ENCODE peak calls at places on chromosomes 2 and 18, in five cellular contexts. One of them, this sample, is unnamed.

GRCh38 chr18:7945882-7946281 is 378.8 kb downstream of the PTPRM start:
- DNase-seq in LoVo: peak; percentile 10
- DNase-seq in PC-9: peak; percentile 86
- DNase-seq in T follicular helper cell: no peak
- DNase-seq in choroid plexus epithelial cell: peak; percentile 96
- DNase-seq in this sample: peak; percentile 78

GRCh38 chr2:116696223-116696622 is 1118.3 kb upstream of the DDX18 start:
- DNase-seq in LoVo: no peak
- DNase-seq in PC-9: no peak
- DNase-seq in T follicular helper cell: no peak
- DNase-seq in choroid plexus epithelial cell: no peak
- DNase-seq in this sample: no peak

GRCh38 chr2:205685314-205686230 is 3.3 kb downstream of the NRP2 start:
- DNase-seq in LoVo: peak; percentile 76
- DNase-seq in PC-9: peak; percentile 63
- DNase-seq in T follicular helper cell: no peak
- DNase-seq in choroid plexus epithelial cell: peak; percentile 63
- DNase-seq in this sample: no peak

GRCh38 chr2:224086226-224086911 is 47.3 kb upstream of the SERPINE2 start:
- DNase-seq in LoVo: peak; percentile 87
- DNase-seq in PC-9: peak; percentile 99
- DNase-seq in T follicular helper cell: no peak
- DNase-seq in choroid plexus epithelial cell: peak; percentile 89
- DNase-seq in this sample: no peak

GRCh38 chr2:149744845-149745244 is 157.3 kb upstream of the MMADHC start:
- DNase-seq in LoVo: no peak
- DNase-seq in PC-9: no peak
- DNase-seq in T follicular helper cell: no peak
- DNase-seq in choroid plexus epithelial cell: peak; percentile 64
- DNase-seq in this sample: no peak

GRCh38 chr2:53867169-53867568 is 7.4 kb upstream of the GPR75 start:
- DNase-seq in LoVo: no peak
- DNase-seq in PC-9: no peak
- DNase-seq in T follicular helper cell: no peak
- DNase-seq in choroid plexus epithelial cell: no peak
- DNase-seq in this sample: no peak

GRCh38 chr18:389658-390357 is 110.7 kb downstream of the COLEC12 start:
- DNase-seq in LoVo: no peak
- DNase-seq in PC-9: no peak
- DNase-seq in T follicular helper cell: no peak
- DNase-seq in choroid plexus epithelial cell: peak; percentile 47
- DNase-seq in this sample: no peak

GRCh38 chr18:75087119-75088020 is 121.6 kb downstream of the PTGR3 start:
- DNase-seq in LoVo: no peak
- DNase-seq in PC-9: no peak
- DNase-seq in T follicular helper cell: no peak
- DNase-seq in choroid plexus epithelial cell: no peak
- DNase-seq in this sample: no peak

GRCh38 chr18:57581301-57581934 is 5.1 kb downstream of the FECH start:
- DNase-seq in LoVo: no peak
- DNase-seq in PC-9: no peak
- DNase-seq in T follicular helper cell: no peak
- DNase-seq in choroid plexus epithelial cell: no peak
- DNase-seq in this sample: no peak

GRCh38 chr2:62499430-62500060 is 6.5 kb downstream of the TMEM17 start:
- DNase-seq in LoVo: no peak
- DNase-seq in PC-9: no peak
- DNase-seq in T follicular helper cell: no peak
- DNase-seq in choroid plexus epithelial cell: no peak
- DNase-seq in this sample: no peak

GRCh38 chr2:160308915-160309314 is 108.8 kb upstream of the ITGB6 start:
- DNase-seq in LoVo: peak; percentile 13
- DNase-seq in PC-9: no peak
- DNase-seq in T follicular helper cell: no peak
- DNase-seq in choroid plexus epithelial cell: peak; percentile 79
- DNase-seq in this sample: no peak

GRCh38 chr2:33275689-33276444 is 200.6 kb upstream of the RASGRP3 start:
- DNase-seq in LoVo: peak; percentile 29
- DNase-seq in PC-9: peak; percentile 76
- DNase-seq in T follicular helper cell: no peak
- DNase-seq in choroid plexus epithelial cell: peak; percentile 98
- DNase-seq in this sample: peak; percentile 78

GRCh38 chr2:115874427-115874826 is 1432.0 kb downstream of the DPP10 start:
- DNase-seq in LoVo: no peak
- DNase-seq in PC-9: no peak
- DNase-seq in T follicular helper cell: no peak
- DNase-seq in choroid plexus epithelial cell: no peak
- DNase-seq in this sample: no peak

GRCh38 chr2:128979182-128979581 is 660.5 kb upstream of the HS6ST1 start:
- DNase-seq in LoVo: no peak
- DNase-seq in PC-9: no peak
- DNase-seq in T follicular helper cell: no peak
- DNase-seq in choroid plexus epithelial cell: no peak
- DNase-seq in this sample: no peak

GRCh38 chr18:59423251-59423650 is 64.2 kb upstream of the LMAN1 start:
- DNase-seq in LoVo: no peak
- DNase-seq in PC-9: no peak
- DNase-seq in T follicular helper cell: no peak
- DNase-seq in choroid plexus epithelial cell: peak; percentile 8
- DNase-seq in this sample: no peak

GRCh38 chr2:83594841-83595720 is 864.0 kb downstream of the SUCLG1 start:
- DNase-seq in LoVo: no peak
- DNase-seq in PC-9: no peak
- DNase-seq in T follicular helper cell: no peak
- DNase-seq in choroid plexus epithelial cell: no peak
- DNase-seq in this sample: no peak

GRCh38 chr18:78716022-78716421 is 263.6 kb upstream of the SALL3 start:
- DNase-seq in LoVo: no peak
- DNase-seq in PC-9: no peak
- DNase-seq in T follicular helper cell: no peak
- DNase-seq in choroid plexus epithelial cell: no peak
- DNase-seq in this sample: no peak

GRCh38 chr2:180184506-180184905 is 177.4 kb upstream of the CWC22 start:
- DNase-seq in LoVo: no peak
- DNase-seq in PC-9: no peak
- DNase-seq in T follicular helper cell: no peak
- DNase-seq in choroid plexus epithelial cell: peak; percentile 72
- DNase-seq in this sample: no peak

GRCh38 chr2:105325389-105325963 is 4.1 kb downstream of the TGFBRAP1 start:
- DNase-seq in LoVo: no peak
- DNase-seq in PC-9: no peak
- DNase-seq in T follicular helper cell: no peak
- DNase-seq in choroid plexus epithelial cell: peak; percentile 78
- DNase-seq in this sample: no peak

GRCh38 chr2:20667531-20668401 is 822 bp downstream of the GDF7 start:
- DNase-seq in LoVo: no peak
- DNase-seq in PC-9: no peak
- DNase-seq in T follicular helper cell: no peak
- DNase-seq in choroid plexus epithelial cell: no peak
- DNase-seq in this sample: no peak

GRCh38 chr2:138086556-138086955 is 122.3 kb downstream of the HNMT start:
- DNase-seq in LoVo: no peak
- DNase-seq in PC-9: no peak
- DNase-seq in T follicular helper cell: no peak
- DNase-seq in choroid plexus epithelial cell: peak; percentile 62
- DNase-seq in this sample: no peak